ENCODE peak calls at places on chromosomes 2 and 18, in ten cellular contexts. A, N, X, C, Q, Z, I, J, O and Y are unnamed samples.

GRCh38 chr2:27313882-27314645 is 5.8 kb upstream of the UCN start:
- DNase-seq in X (no peak), C (no peak), N (no peak), J (no peak), A (peak; percentile 18), Q (no peak), O (no peak), Z (no peak), I (no peak), Y (no peak)

GRCh38 chr18:73735836-73736235 is 411.8 kb downstream of the FBXO15 start:
- DNase-seq in J (no peak), Z (no peak), A (no peak), O (no peak), I (no peak), Q (no peak), N (no peak), C (no peak), X (no peak), Y (no peak)

GRCh38 chr2:185035906-185036305 is 437.6 kb downstream of the ZNF804A start:
- DNase-seq in J (no peak), C (no peak), N (no peak), A (no peak), I (no peak), Q (no peak), O (no peak), X (no peak), Z (no peak), Y (no peak)

GRCh38 chr18:21131698-21132230 is 20.2 kb upstream of the ROCK1 start:
- DNase-seq in O (no peak), Z (no peak), I (no peak), X (no peak), C (no peak), Q (no peak), A (no peak), N (no peak), J (no peak), Y (no peak)

GRCh38 chr2:193371200-193371599 is 1176.5 kb upstream of the TMEFF2 start:
- DNase-seq in Q (no peak), J (peak; percentile 51), X (no peak), I (no peak), Z (no peak), C (no peak), N (no peak), O (no peak), A (no peak), Y (no peak)

GRCh38 chr2:147331790-147332419 is 512.9 kb upstream of the ACVR2A start:
- DNase-seq in Z (no peak), O (no peak), I (no peak), J (peak; percentile 69), C (no peak), N (peak; percentile 25), A (no peak), X (no peak), Q (no peak), Y (no peak)

GRCh38 chr2:201758873-201759272 is 21.9 kb downstream of the ALS2 start:
- DNase-seq in I (no peak), C (no peak), J (no peak), N (no peak), Z (no peak), X (no peak), O (no peak), Q (no peak), A (no peak), Y (no peak)

GRCh38 chr2:75199428-75200011 is at the start of gene TACR1:
- DNase-seq in J (peak; percentile 81), Q (peak; percentile 49), O (peak; percentile 52), A (peak; percentile 87), Z (no peak), I (no peak), C (peak; percentile 73), X (peak; percentile 26), N (peak; percentile 52), Y (peak; percentile 13)

GRCh38 chr2:57602738-57603137 is 443.9 kb upstream of the VRK2 start:
- DNase-seq in Q (no peak), O (no peak), A (no peak), C (no peak), X (no peak), Z (no peak), I (no peak), J (no peak), N (no peak), Y (no peak)

GRCh38 chr2:240350006-240350355 is 85.5 kb upstream of the GPC1 start:
- DNase-seq in X (no peak), C (no peak), A (no peak), O (no peak), I (no peak), N (no peak), J (no peak), Z (no peak), Q (no peak), Y (no peak)

GRCh38 chr18:80249217-80250093 is 2.1 kb upstream of the PARD6G start:
- DNase-seq in Q (no peak), X (no peak), A (no peak), Z (no peak), O (no peak), I (no peak), J (peak; percentile 36), N (no peak), C (peak; percentile 20), Y (no peak)

GRCh38 chr2:38747007-38747424 is 4.1 kb downstream of the SRSF7 start:
- DNase-seq in A (no peak), I (no peak), N (no peak), J (no peak), O (no peak), C (no peak), Z (no peak), Q (no peak), X (no peak), Y (no peak)
- H3K36me3 ChIP-seq in A (peaks cover 78% of the 10 kb centered on the region), I (peaks cover 45% of the 10 kb centered on the region), N (peaks cover 65% of the 10 kb centered on the region), J (peaks cover 74% of the 10 kb centered on the region), O (peaks cover 81% of the 10 kb centered on the region), C (peaks cover 44% of the 10 kb centered on the region), Z (peaks cover 48% of the 10 kb centered on the region), Q (peaks cover 79% of the 10 kb centered on the region), X (peaks cover 29% of the 10 kb centered on the region), Y (peaks cover 21% of the 10 kb centered on the region)

GRCh38 chr2:112957511-112957910 is 20.3 kb upstream of the IL36G start:
- DNase-seq in I (no peak), A (no peak), O (no peak), Z (no peak), X (no peak), J (no peak), N (no peak), Q (no peak), C (no peak), Y (no peak)

GRCh38 chr2:112962308-112963175 is 15.3 kb upstream of the IL36G start:
- DNase-seq in X (no peak), A (no peak), Z (no peak), J (no peak), Q (no peak), O (no peak), I (no peak), C (no peak), N (no peak), Y (no peak)

GRCh38 chr2:112959109-112959591 is 18.7 kb upstream of the IL36G start:
- DNase-seq in A (no peak), J (peak; percentile 74), O (no peak), Q (no peak), N (no peak), C (no peak), I (no peak), Z (no peak), X (no peak), Y (no peak)

GRCh38 chr2:112958428-112959108 is 19.2 kb upstream of the IL36G start:
- DNase-seq in J (peak; percentile 72), I (no peak), A (no peak), Z (no peak), C (peak; percentile 57), X (no peak), O (peak; percentile 23), Q (no peak), N (peak; percentile 68), Y (no peak)

GRCh38 chr2:112960230-112960825 is 17.5 kb upstream of the IL36G start:
- DNase-seq in N (no peak), I (no peak), A (no peak), Q (no peak), O (no peak), C (no peak), X (no peak), Z (no peak), J (no peak), Y (no peak)
- TF ChIP-seq CTCF in N (peak; percentile 32), I (no peak), A (no peak), Q (no peak), O (no peak), C (no peak), X (no peak), Z (no peak), J (peak; percentile 63), Y (peak; percentile 3)

GRCh38 chr2:120301289-120301688 is 44.6 kb upstream of the INHBB start:
- DNase-seq in Z (no peak), O (no peak), Q (no peak), X (no peak), A (no peak), N (no peak), I (no peak), J (no peak), C (no peak), Y (no peak)

GRCh38 chr2:120299024-120299423 is 46.4 kb downstream of the RALB start:
- DNase-seq in A (no peak), Z (no peak), O (no peak), C (no peak), I (no peak), J (peak; percentile 67), X (no peak), N (no peak), Q (no peak), Y (no peak)

GRCh38 chr2:120302301-120302700 is 43.6 kb upstream of the INHBB start:
- DNase-seq in A (no peak), Q (no peak), I (no peak), J (peak; percentile 36), O (no peak), N (no peak), C (no peak), Z (no peak), X (no peak), Y (no peak)

GRCh38 chr2:120299561-120299960 is 46.4 kb upstream of the INHBB start:
- DNase-seq in O (no peak), Z (no peak), A (no peak), I (no peak), Q (no peak), C (peak; percentile 38), N (peak; percentile 35), J (no peak), X (no peak), Y (no peak)

GRCh38 chr2:120300385-120300784 is 45.6 kb upstream of the INHBB start:
- DNase-seq in N (no peak), I (no peak), Z (no peak), J (peak; percentile 39), O (no peak), X (no peak), A (no peak), C (no peak), Q (no peak), Y (no peak)
- H3K36me3 ChIP-seq in N (peaks cover 5% of the 10 kb centered on the region), I (no peaks in the 10 kb centered on the region), Z (peaks cover 10% of the 10 kb centered on the region), J (peaks cover 30% of the 10 kb centered on the region), O (peaks cover 73% of the 10 kb centered on the region), X (no peaks in the 10 kb centered on the region), A (peaks cover 96% of the 10 kb centered on the region), C (peaks cover 7% of the 10 kb centered on the region), Q (peaks cover 91% of the 10 kb centered on the region), Y (peaks cover 13% of the 10 kb centered on the region)

DNA sequence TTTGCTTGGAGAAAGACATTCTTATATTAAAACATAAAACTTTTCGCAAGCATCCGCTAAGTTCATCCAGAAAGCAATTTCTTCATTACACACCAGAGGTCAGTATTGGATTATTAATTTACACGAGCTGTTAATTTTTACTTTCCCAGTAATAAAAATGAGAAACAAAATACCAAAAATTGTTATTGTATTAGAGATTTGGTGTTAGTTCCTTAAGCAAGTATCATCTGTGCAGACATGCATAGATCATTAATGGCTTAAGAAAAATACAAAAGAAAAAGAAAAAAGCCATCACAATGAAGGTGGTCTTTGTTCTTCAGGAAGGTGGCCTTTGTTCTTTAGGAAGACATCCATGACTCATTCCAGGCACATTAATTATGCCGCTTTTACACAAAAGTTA is 53.6 kb upstream of the HNMT start:
- DNase-seq in A (no peak), C (peak; percentile 20), X (no peak), N (no peak), O (no peak), Q (no peak), Z (no peak), I (no peak), J (no peak), Y (no peak)
- TF ChIP-seq CTCF in A (peak; percentile 31), C (peak; percentile 74), X (peak; percentile 66), N (peak; percentile 27), O (peak; percentile 78), Q (peak; percentile 51), Z (peak; percentile 60), I (no peak), J (peak; percentile 86), Y (peak; percentile 50)